ENCODE peak calls at places on chromosomes 13 and 19, in ten cellular contexts. F, W, T, K, L, C, U, R, G and X are unnamed samples.

GRCh38 chr19:48862827-48863226 is 5.6 kb downstream of the PLEKHA4 start:
- DNase-seq in F (no peak), W (no peak), T (no peak), K (no peak), L (no peak), C (no peak), U (no peak), R (no peak), G (no peak), X (no peak)

GRCh38 chr19:18487576-18488402 is 34.1 kb downstream of the ELL start:
- DNase-seq in F (no peak), W (no peak), T (no peak), K (no peak), L (no peak), C (no peak), U (peak; percentile 75), R (no peak), G (no peak), X (no peak)

GRCh38 chr13:48890386-48890785 is 85.3 kb upstream of the FNDC3A start:
- DNase-seq in F (no peak), W (no peak), T (no peak), K (no peak), L (no peak), C (no peak), U (no peak), R (no peak), G (no peak), X (no peak)

GRCh38 chr13:100394005-100394695 is 194.4 kb downstream of the GGACT start:
- DNase-seq in F (no peak), W (peak; percentile 53), T (no peak), K (no peak), L (no peak), C (peak; percentile 8), U (peak; percentile 58), R (no peak), G (no peak), X (no peak)

GRCh38 chr19:55176116-55176515 is 4.0 kb downstream of the SYT5 start:
- DNase-seq in F (peak; percentile 17), W (no peak), T (no peak), K (no peak), L (peak; percentile 39), C (no peak), U (peak; percentile 84), R (no peak), G (no peak), X (no peak)

GRCh38 chr13:111422352-111422751 is 101.9 kb downstream of the TEX29 start:
- DNase-seq in F (no peak), W (no peak), T (no peak), K (no peak), L (no peak), C (no peak), U (no peak), R (no peak), G (no peak), X (no peak)

GRCh38 chr13:107305178-107305577 is 737.2 kb upstream of the ARGLU1 start:
- DNase-seq in F (no peak), W (no peak), T (no peak), K (no peak), L (no peak), C (no peak), U (no peak), R (no peak), G (no peak), X (no peak)

GRCh38 chr13:110759710-110760109 is 46.2 kb downstream of the ING1 start:
- DNase-seq in F (no peak), W (no peak), T (no peak), K (no peak), L (peak; percentile 50), C (no peak), U (peak; percentile 86), R (no peak), G (no peak), X (no peak)

GRCh38 chr13:36814465-36814864 is 4.6 kb upstream of the RFXAP start:
- DNase-seq in F (peak; percentile 22), W (no peak), T (peak; percentile 27), K (no peak), L (peak; percentile 28), C (no peak), U (no peak), R (peak; percentile 32), G (no peak), X (peak; percentile 4)

GRCh38 chr13:36818483-36819063 is 449 bp upstream of the RFXAP start:
- DNase-seq in F (no peak), W (no peak), T (no peak), K (no peak), L (no peak), C (no peak), U (no peak), R (no peak), G (no peak), X (no peak)

GRCh38 chr13:36813226-36813625 is 5.8 kb upstream of the RFXAP start:
- DNase-seq in F (no peak), W (no peak), T (no peak), K (no peak), L (no peak), C (no peak), U (no peak), R (no peak), G (no peak), X (no peak)

GRCh38 chr13:36817996-36818395 is 1.0 kb upstream of the RFXAP start:
- DNase-seq in F (no peak), W (no peak), T (no peak), K (no peak), L (no peak), C (no peak), U (no peak), R (no peak), G (no peak), X (no peak)

GRCh38 chr13:36815069-36815468 is 4.0 kb upstream of the RFXAP start:
- DNase-seq in F (peak; percentile 27), W (no peak), T (no peak), K (no peak), L (no peak), C (no peak), U (no peak), R (no peak), G (no peak), X (no peak)
- TF ChIP-seq CTCF in F (peak; percentile 57), W (peak; percentile 31), T (peak; percentile 12), K (no peak), L (peak; percentile 42), C (no peak), U (peak; percentile 46), R (no peak), G (peak; percentile 17), X (no peak)

GRCh38 chr13:38046049-38046376 is 176.4 kb upstream of the TRPC4 start:
- DNase-seq in F (no peak), W (no peak), T (no peak), K (no peak), L (no peak), C (no peak), U (no peak), R (no peak), G (no peak), X (no peak)

GRCh38 chr13:38042771-38043170 is 173.2 kb upstream of the TRPC4 start:
- DNase-seq in F (no peak), W (no peak), T (no peak), K (no peak), L (no peak), C (no peak), U (peak; percentile 9), R (no peak), G (no peak), X (no peak)

GRCh38 chr13:38044067-38044466 is 174.5 kb upstream of the TRPC4 start:
- DNase-seq in F (no peak), W (no peak), T (no peak), K (no peak), L (no peak), C (no peak), U (no peak), R (no peak), G (no peak), X (no peak)

GRCh38 chr13:38045278-38046048 is 175.9 kb upstream of the TRPC4 start:
- DNase-seq in F (no peak), W (peak; percentile 4), T (no peak), K (no peak), L (peak; percentile 64), C (no peak), U (no peak), R (peak; percentile 17), G (no peak), X (peak; percentile 23)
- TF ChIP-seq CTCF in F (peak; percentile 26), W (peak; percentile 66), T (no peak), K (no peak), L (peak; percentile 77), C (peak; percentile 24), U (peak; percentile 78), R (no peak), G (no peak), X (peak; percentile 33)

GRCh38 chr19:13154241-13154778 is 4.1 kb downstream of the IER2 start:
- DNase-seq in F (peak; percentile 38), W (peak; percentile 69), T (peak; percentile 93), K (peak; percentile 85), L (peak; percentile 84), C (peak; percentile 94), U (peak; percentile 96), R (peak; percentile 93), G (no peak), X (no peak)

GRCh38 chr19:13155472-13156284 is 5.5 kb downstream of the IER2 start:
- DNase-seq in F (peak; percentile 89), W (no peak), T (peak; percentile 86), K (peak; percentile 88), L (no peak), C (peak; percentile 91), U (peak; percentile 97), R (peak; percentile 79), G (no peak), X (peak; percentile 85)

GRCh38 chr19:13153627-13154240 is 3.5 kb downstream of the IER2 start:
- DNase-seq in F (peak; percentile 34), W (no peak), T (peak; percentile 42), K (peak; percentile 44), L (no peak), C (no peak), U (peak; percentile 83), R (peak; percentile 41), G (no peak), X (no peak)

GRCh38 chr19:13152854-13153626 is 2.8 kb downstream of the IER2 start:
- DNase-seq in F (peak; percentile 95), W (peak; percentile 81), T (peak; percentile 99), K (peak; percentile 97), L (peak; percentile 93), C (peak; percentile 97), U (peak; percentile 98), R (peak; percentile 98), G (peak; percentile 77), X (peak; percentile 94)

DNA sequence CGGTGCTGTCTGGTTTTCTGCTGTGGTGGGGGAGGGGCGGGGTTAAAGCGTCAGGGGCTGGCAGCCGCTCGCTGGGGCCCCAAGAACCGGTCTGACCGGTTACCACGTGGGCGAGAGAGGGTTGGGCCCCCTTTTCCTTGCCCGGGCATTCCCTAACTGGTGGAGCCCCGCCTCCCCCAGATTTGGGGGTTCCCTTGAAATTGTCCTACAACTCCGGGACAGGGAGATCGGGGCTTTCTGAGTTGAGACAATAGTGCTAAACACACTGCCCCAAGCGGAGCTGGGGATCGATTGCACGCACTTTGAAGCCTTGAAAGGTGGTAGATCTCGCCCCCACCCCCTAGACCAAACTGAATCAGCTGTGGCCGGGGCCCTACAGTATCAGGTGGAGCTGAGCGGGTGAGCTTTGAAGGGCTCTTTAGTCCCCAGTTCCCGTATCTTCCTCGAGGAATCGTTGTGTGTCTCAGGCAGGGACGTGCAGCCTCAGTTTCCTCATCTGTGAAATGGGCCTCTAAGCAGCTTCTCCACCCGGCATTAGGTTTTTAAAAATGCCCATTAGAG is 4.8 kb downstream of the IER2 start:
- DNase-seq in F (peak; percentile 62), W (no peak), T (peak; percentile 97), K (peak; percentile 68), L (peak; percentile 91), C (peak; percentile 54), U (peak; percentile 95), R (peak; percentile 95), G (no peak), X (peak; percentile 89)
- TF ChIP-seq CTCF in F (peak; percentile 30), W (peak; percentile 42), T (no peak), K (no peak), L (peak; percentile 25), C (no peak), U (peak; percentile 39), R (no peak), G (peak; percentile 15), X (no peak)

GRCh38 chr13:27783111-27783510 is 9.2 kb upstream of the GSX1 start:
- DNase-seq in F (no peak), W (no peak), T (no peak), K (no peak), L (peak; percentile 45), C (no peak), U (no peak), R (no peak), G (no peak), X (no peak)
- TF ChIP-seq CTCF in F (peak; percentile 48), W (peak; percentile 24), T (no peak), K (no peak), L (peak; percentile 69), C (peak; percentile 51), U (peak; percentile 24), R (no peak), G (no peak), X (no peak)